ENCODE peak calls at places on chromosomes 6 and 20, in eight cellular contexts. E is heart left ventricle, Z is fibroblast of the aortic adventitia, F is gastrocnemius medialis, S is AG09309, K is PC-9, W is lower leg skin, U is HFF-Myc. J is an unnamed sample.

GRCh38 chr20:33789109-33789857 is 21.9 kb upstream of the CHMP4B start:
- DNase-seq in E (no peak), Z (peak), F (peak), S (peak), K (peak), W (peak), U (peak), J (peak)

GRCh38 chr20:50389808-50390684 is 120.1 kb upstream of the PTPN1 start:
- DNase-seq in E (no peak), Z (no peak), F (peak), S (no peak), K (no peak), W (no peak), U (no peak), J (no peak)

GRCh38 chr6:109472132-109472995 is 10.7 kb downstream of the ZBTB24 start:
- DNase-seq in E (no peak), Z (no peak), F (no peak), S (no peak), K (no peak), W (no peak), U (no peak), J (no peak)

GRCh38 chr6:138017156-138017757 is 90.0 kb downstream of the PERP start:
- DNase-seq in E (no peak), Z (no peak), F (no peak), S (no peak), K (no peak), W (no peak), U (no peak), J (no peak)

GRCh38 chr6:109261815-109262214 is 120.5 kb downstream of the CD164 start:
- DNase-seq in E (no peak), Z (no peak), F (no peak), S (no peak), K (no peak), W (no peak), U (no peak), J (no peak)

GRCh38 chr6:85675030-85675819 is 32.5 kb upstream of the SYNCRIP start:
- DNase-seq in E (no peak), Z (peak), F (peak), S (no peak), K (peak), W (no peak), U (no peak), J (no peak)

GRCh38 chr6:105321207-105321606 is 81.7 kb downstream of the PREP start:
- DNase-seq in E (no peak), Z (no peak), F (no peak), S (no peak), K (no peak), W (no peak), U (no peak), J (no peak)

GRCh38 chr20:10524643-10525042 is 89.5 kb downstream of the SLX4IP start:
- DNase-seq in E (no peak), Z (peak), F (no peak), S (no peak), K (peak), W (no peak), U (no peak), J (no peak)

GRCh38 chr20:31695849-31696804 is 26.5 kb downstream of the BCL2L1 start:
- DNase-seq in E (no peak), Z (peak), F (peak), S (no peak), K (peak), W (no peak), U (no peak), J (no peak)

GRCh38 chr20:45969712-45970634 is 2.0 kb downstream of the ZNF335 start:
- DNase-seq in E (no peak), Z (peak), F (no peak), S (no peak), K (peak), W (no peak), U (peak), J (no peak)

GRCh38 chr6:14703586-14703985 is 542.3 kb upstream of the JARID2 start:
- DNase-seq in E (no peak), Z (peak), F (no peak), S (peak), K (no peak), W (no peak), U (no peak), J (peak)

GRCh38 chr6:90413396-90413795 is 116.8 kb upstream of the BACH2 start:
- DNase-seq in E (no peak), Z (no peak), F (no peak), S (no peak), K (no peak), W (no peak), U (no peak), J (no peak)
- H3K4me3 ChIP-seq in E (peak), Z (no peak), F (no peak), S (no peak), K (no peak), W (no peak), U (no peak), J (no peak)

GRCh38 chr6:167044696-167045095 is 45.5 kb downstream of the CEP43 start:
- DNase-seq in E (peak), Z (peak), F (no peak), S (peak), K (no peak), W (no peak), U (no peak), J (no peak)
- TF ChIP-seq CTCF in E (no peak), Z (peak), F (no peak), S (no peak), K (no peak), W (no peak), U (no peak), J (no peak)

DNA sequence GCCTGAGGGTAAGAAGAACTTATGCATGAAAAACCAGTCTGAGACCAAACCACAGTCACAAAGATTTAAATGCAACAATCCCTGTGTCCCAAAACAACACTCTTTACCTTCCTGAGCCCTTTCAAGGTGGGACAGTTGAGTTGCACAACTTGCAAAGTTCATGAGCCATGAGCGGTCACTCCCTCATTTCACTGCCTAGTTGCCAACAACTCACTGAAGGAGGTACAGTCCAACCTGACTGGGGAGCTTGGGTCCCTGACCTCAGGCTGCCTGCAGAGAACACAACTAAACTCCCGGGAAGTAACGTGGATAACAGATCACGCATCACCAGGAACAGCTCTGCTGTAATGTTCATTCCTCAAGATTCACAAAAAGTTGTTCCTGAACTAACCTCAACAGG is 69.4 kb downstream of the MBOAT1 start:
- DNase-seq in E (no peak), Z (no peak), F (no peak), S (no peak), K (no peak), W (no peak), U (no peak), J (no peak)
- H3K4me3 ChIP-seq in E (no peak), Z (no peak), F (no peak), S (no peak), K (no peak), W (no peak), U (no peak), J (no peak)

GRCh38 chr6:48101277-48101676 is 9.7 kb downstream of the PTCHD4 start:
- DNase-seq in E (no peak), Z (no peak), F (no peak), S (no peak), K (no peak), W (no peak), U (no peak), J (no peak)
- TF ChIP-seq CTCF in E (no peak), Z (no peak), F (no peak), S (no peak), K (no peak), W (no peak), U (no peak), J (no peak)

DNA sequence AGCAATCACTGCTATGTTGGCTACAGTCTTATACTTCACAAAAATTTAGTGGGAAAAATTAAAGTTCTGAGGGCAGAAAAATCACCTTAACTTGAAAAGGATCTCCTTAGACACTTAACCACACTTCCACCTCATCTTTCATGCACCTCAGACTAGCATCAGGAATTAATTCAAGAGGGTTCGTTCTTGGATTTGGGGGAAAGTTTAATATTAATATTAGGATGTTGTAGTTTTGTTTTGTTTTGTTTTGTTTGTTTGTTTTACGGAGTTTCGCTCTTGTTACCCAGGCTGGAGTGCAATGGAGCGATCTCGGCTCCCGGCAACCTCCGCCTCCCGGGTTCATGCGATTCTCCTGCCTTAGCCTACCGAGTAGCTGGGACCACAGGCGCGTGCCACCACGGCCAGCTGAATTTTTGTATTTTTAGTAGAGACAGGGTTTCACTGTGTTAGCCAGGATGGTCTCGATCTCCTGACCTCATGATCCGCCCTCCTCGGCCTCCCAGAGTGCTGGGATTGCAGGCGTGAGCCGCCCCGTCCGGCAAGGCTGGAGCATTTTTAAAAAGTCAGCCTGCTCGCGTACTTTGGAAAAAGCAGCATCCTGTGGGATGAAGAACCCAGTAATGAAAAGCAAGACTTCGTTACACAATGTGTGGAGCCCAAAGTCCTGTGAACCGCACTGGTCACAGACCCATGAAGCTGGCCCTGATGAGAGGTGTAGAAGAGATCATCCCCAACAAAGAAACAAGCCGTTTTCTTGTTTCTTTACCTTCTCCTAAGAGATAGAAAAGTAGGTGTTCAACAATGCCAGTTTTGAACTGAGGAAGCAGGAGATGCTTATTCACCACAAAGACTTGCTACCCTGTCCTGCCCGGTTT is 194.9 kb downstream of the GPX5 start:
- DNase-seq in E (no peak), Z (no peak), F (no peak), S (no peak), K (no peak), W (no peak), U (no peak), J (no peak)
- H3K4me3 ChIP-seq in E (no peak), Z (no peak), F (no peak), S (no peak), K (no peak), W (no peak), U (no peak), J (no peak)

GRCh38 chr6:24686408-24686807 is 19.5 kb downstream of the ACOT13 start:
- DNase-seq in E (no peak), Z (no peak), F (no peak), S (no peak), K (no peak), W (no peak), U (no peak), J (no peak)

GRCh38 chr6:24680582-24680981 is 13.7 kb downstream of the ACOT13 start:
- DNase-seq in E (no peak), Z (no peak), F (no peak), S (no peak), K (no peak), W (no peak), U (no peak), J (no peak)

GRCh38 chr6:24683297-24684296 is 16.7 kb downstream of the ACOT13 start:
- DNase-seq in E (no peak), Z (no peak), F (no peak), S (no peak), K (no peak), W (no peak), U (no peak), J (no peak)
- TF ChIP-seq CTCF in E (no peak), Z (no peak), F (no peak), S (no peak), K (no peak), W (no peak), U (no peak), J (no peak)

GRCh38 chr20:58853976-58854637 is 1.6 kb downstream of the GNAS start:
- DNase-seq in E (no peak), Z (no peak), F (no peak), S (no peak), K (no peak), W (no peak), U (no peak), J (no peak)

GRCh38 chr20:58852559-58853271 is at the start of gene GNAS:
- DNase-seq in E (peak), Z (peak), F (peak), S (no peak), K (peak), W (no peak), U (no peak), J (no peak)

GRCh38 chr20:58853466-58853865 is 950 bp downstream of the GNAS start:
- DNase-seq in E (no peak), Z (no peak), F (no peak), S (no peak), K (no peak), W (no peak), U (no peak), J (no peak)

GRCh38 chr20:58855506-58856314 is 3.2 kb downstream of the GNAS start:
- DNase-seq in E (no peak), Z (no peak), F (no peak), S (no peak), K (peak), W (peak), U (no peak), J (no peak)

DNA sequence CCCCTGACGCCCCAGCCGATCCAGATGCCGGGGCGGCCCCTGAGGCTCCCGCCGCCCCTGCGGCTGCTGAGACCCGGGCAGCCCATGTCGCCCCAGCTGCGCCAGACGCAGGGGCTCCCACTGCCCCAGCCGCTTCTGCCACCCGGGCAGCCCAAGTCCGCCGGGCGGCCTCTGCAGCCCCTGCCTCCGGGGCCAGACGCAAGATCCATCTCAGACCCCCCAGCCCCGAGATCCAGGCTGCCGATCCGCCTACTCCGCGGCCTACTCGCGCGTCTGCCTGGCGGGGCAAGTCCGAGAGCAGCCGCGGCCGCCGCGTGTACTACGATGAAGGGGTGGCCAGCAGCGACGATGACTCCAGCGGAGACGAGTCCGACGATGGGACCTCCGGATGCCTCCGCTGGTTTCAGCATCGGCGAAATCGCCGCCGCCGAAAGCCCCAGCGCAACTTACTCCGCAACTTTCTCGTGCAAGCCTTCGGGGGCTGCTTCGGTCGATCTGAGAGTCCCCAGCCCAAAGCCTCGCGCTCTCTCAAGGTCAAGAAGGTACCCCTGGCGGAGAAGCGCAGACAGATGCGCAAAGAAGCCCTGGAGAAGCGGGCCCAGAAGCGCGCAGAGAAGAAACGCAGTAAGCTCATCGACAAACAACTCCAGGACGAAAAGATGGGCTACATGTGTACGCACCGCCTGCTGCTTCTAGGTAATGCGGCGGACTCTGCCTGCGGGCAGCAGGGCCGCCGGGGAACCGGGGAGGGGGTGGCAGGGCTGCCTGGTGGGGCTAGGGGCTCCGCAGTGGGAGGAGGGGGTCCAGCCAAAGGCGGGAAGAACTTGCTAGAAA is 2.3 kb downstream of the GNAS start:
- DNase-seq in E (no peak), Z (no peak), F (no peak), S (no peak), K (no peak), W (no peak), U (no peak), J (no peak)
- H3K4me3 ChIP-seq in E (peak), Z (peak), F (peak), S (peak), K (no peak), W (no peak), U (peak), J (peak)

GRCh38 chr20:44089987-44090674 is 96.9 kb downstream of the JPH2 start:
- DNase-seq in E (no peak), Z (peak), F (peak), S (no peak), K (no peak), W (no peak), U (peak), J (no peak)

GRCh38 chr20:44095831-44096230 is 91.2 kb downstream of the JPH2 start:
- DNase-seq in E (no peak), Z (no peak), F (peak), S (no peak), K (no peak), W (no peak), U (no peak), J (no peak)

GRCh38 chr20:44092551-44093248 is 94.3 kb downstream of the JPH2 start:
- DNase-seq in E (no peak), Z (peak), F (peak), S (no peak), K (no peak), W (no peak), U (no peak), J (no peak)

GRCh38 chr20:44091026-44091425 is 96.0 kb downstream of the JPH2 start:
- DNase-seq in E (no peak), Z (peak), F (peak), S (no peak), K (no peak), W (no peak), U (no peak), J (no peak)

DNA sequence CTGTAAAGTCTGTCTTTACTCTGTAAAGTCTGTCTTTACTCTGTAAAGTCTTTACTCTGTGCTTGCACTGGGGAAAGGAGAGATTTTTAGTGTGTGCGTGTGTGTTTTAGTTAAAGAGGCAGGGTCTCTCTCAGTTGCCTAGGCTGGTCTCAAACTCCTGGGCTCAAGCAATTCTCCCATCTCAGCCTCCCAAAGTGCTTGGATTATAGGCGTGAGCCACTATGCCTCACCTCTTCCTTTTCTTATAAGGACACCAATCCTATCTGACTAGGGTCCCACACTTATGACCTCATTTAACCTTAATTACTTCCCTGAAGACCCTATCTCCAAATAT is 93.8 kb downstream of the JPH2 start:
- DNase-seq in E (no peak), Z (no peak), F (peak), S (no peak), K (no peak), W (no peak), U (no peak), J (no peak)
- TF ChIP-seq CTCF in E (no peak), Z (no peak), F (no peak), S (no peak), K (peak), W (no peak), U (no peak), J (no peak)

DNA sequence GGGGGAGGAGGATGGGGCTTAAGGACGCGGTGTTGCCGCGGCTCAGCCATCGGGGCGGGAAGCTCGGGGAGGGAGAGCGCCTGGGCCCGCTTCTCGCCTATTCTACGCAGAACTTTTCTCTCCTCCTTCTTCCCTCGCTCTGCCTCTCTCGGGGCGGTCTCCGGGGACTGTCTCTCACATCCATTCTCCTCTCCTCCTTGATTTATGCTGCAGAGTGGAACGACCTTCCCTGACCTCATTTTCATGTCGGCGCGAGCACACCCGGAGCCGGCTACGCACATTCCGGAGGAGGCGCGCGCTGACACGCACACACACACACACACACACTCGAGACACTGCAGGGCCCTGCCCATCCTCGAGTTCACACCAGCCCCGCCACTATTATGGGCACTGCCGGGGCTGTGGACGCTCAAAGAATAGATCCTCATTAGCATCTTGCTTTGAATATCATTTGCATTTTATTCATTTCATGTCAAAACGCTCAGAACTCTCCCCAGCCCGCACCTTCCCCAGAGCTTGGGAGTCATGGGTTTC is 36.7 kb downstream of the NCR2 start:
- DNase-seq in E (no peak), Z (peak), F (no peak), S (no peak), K (no peak), W (no peak), U (no peak), J (no peak)
- H3K4me3 ChIP-seq in E (peak), Z (peak), F (peak), S (peak), K (no peak), W (no peak), U (no peak), J (peak)

DNA sequence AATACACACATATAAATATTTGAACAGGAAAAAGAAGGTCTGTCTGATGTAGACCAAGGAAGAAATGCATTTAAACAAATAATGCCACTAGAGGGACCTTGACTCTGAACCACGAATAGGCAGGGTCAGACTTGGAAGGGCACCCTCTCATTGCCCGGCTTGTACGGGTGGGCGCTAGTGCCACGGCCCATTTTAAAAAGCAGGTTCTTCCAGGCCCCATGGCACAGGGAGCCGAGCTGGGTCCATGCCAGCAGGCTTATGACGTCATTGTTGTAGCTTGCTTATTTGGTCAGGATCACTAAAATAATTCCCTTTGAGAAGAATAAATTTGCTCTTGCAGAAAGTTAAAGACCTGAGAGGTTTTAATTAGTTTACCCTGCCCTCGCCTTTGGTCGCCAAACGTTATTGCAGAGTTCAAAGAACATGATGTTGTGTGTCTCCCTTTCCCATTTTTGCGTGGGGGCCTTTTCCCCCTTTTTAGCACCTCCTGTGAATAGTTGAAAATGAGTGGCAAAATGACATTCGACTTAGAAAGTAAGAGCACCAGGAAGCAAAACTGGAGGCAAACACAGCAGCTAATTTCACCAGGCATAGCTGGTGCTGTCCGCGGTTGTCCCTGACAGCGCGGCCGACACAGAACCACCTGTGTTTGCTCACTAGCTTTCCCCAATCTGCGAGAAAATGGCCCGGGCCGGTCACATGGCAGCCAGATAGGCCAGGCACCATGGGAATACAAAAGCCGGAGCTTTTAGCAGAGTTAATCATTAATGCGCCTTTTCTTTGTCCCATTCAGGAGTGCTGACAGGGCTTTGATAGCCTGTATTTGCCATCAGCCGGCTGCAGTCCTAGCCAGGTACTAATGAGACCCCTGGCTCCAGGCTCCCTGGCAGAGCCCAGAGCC is 93.8 kb downstream of the FOXA2 start:
- DNase-seq in E (no peak), Z (peak), F (no peak), S (no peak), K (no peak), W (no peak), U (no peak), J (no peak)
- TF ChIP-seq CTCF in E (no peak), Z (no peak), F (no peak), S (no peak), K (no peak), W (no peak), U (no peak), J (no peak)

J was measured in AG04449.